ENCODE peak calls at places on chromosome 3, in ten cellular contexts. One of them, this sample, is unnamed.

GRCh38 chr3:63538912-63539311 is 113.6 kb upstream of the SNTN start:
- DNase-seq in mesendoderm: no peak
- DNase-seq in lower lobe of right lung: no peak
- DNase-seq in SJSA1: no peak
- DNase-seq in IMR-90: no peak
- DNase-seq in adrenal gland: no peak
- DNase-seq in CD8-positive, alpha-beta memory T cell: no peak
- DNase-seq in psoas muscle: no peak
- DNase-seq in CD4-positive, alpha-beta memory T cell: no peak
- DNase-seq in endodermal cell: no peak
- DNase-seq in this sample: no peak

GRCh38 chr3:48155122-48155521 is 33.1 kb downstream of the CDC25A start:
- DNase-seq in SJSA1: peak
- DNase-seq in psoas muscle: no peak
- DNase-seq in CD4-positive, alpha-beta memory T cell: no peak
- DNase-seq in mesendoderm: no peak
- DNase-seq in lower lobe of right lung: no peak
- DNase-seq in IMR-90: peak
- DNase-seq in endodermal cell: no peak
- DNase-seq in adrenal gland: peak
- DNase-seq in CD8-positive, alpha-beta memory T cell: no peak
- DNase-seq in this sample: no peak

GRCh38 chr3:109713288-109713687 is 375.9 kb upstream of the DPPA4 start:
- DNase-seq in IMR-90: no peak
- DNase-seq in endodermal cell: no peak
- DNase-seq in mesendoderm: no peak
- DNase-seq in psoas muscle: no peak
- DNase-seq in CD8-positive, alpha-beta memory T cell: no peak
- DNase-seq in lower lobe of right lung: no peak
- DNase-seq in CD4-positive, alpha-beta memory T cell: no peak
- DNase-seq in adrenal gland: no peak
- DNase-seq in SJSA1: no peak
- DNase-seq in this sample: no peak

GRCh38 chr3:54197509-54197908 is 75.2 kb downstream of the CACNA2D3 start:
- DNase-seq in endodermal cell: no peak
- DNase-seq in psoas muscle: no peak
- DNase-seq in adrenal gland: no peak
- DNase-seq in CD4-positive, alpha-beta memory T cell: no peak
- DNase-seq in lower lobe of right lung: no peak
- DNase-seq in IMR-90: no peak
- DNase-seq in SJSA1: no peak
- DNase-seq in CD8-positive, alpha-beta memory T cell: no peak
- DNase-seq in mesendoderm: peak
- DNase-seq in this sample: no peak

GRCh38 chr3:121759541-121760202 is 10.1 kb upstream of the GOLGB1 start:
- DNase-seq in lower lobe of right lung: no peak
- DNase-seq in IMR-90: no peak
- DNase-seq in CD4-positive, alpha-beta memory T cell: no peak
- DNase-seq in mesendoderm: no peak
- DNase-seq in CD8-positive, alpha-beta memory T cell: no peak
- DNase-seq in SJSA1: no peak
- DNase-seq in adrenal gland: no peak
- DNase-seq in psoas muscle: no peak
- DNase-seq in endodermal cell: no peak
- DNase-seq in this sample: no peak

GRCh38 chr3:69079269-69080159 is 651 bp downstream of the UBA3 start:
- DNase-seq in mesendoderm: peak
- DNase-seq in psoas muscle: peak
- DNase-seq in endodermal cell: peak
- DNase-seq in lower lobe of right lung: no peak
- DNase-seq in IMR-90: no peak
- DNase-seq in SJSA1: no peak
- DNase-seq in adrenal gland: peak
- DNase-seq in CD4-positive, alpha-beta memory T cell: no peak
- DNase-seq in CD8-positive, alpha-beta memory T cell: no peak
- DNase-seq in this sample: peak

GRCh38 chr3:176795897-176796296 is 401.4 kb downstream of the TBL1XR1 start:
- DNase-seq in mesendoderm: peak
- DNase-seq in IMR-90: no peak
- DNase-seq in adrenal gland: no peak
- DNase-seq in lower lobe of right lung: no peak
- DNase-seq in CD8-positive, alpha-beta memory T cell: no peak
- DNase-seq in endodermal cell: no peak
- DNase-seq in psoas muscle: no peak
- DNase-seq in SJSA1: peak
- DNase-seq in CD4-positive, alpha-beta memory T cell: no peak
- DNase-seq in this sample: no peak

GRCh38 chr3:10228248-10228950 is 19.9 kb upstream of the TATDN2 start:
- DNase-seq in endodermal cell: no peak
- DNase-seq in CD8-positive, alpha-beta memory T cell: no peak
- DNase-seq in mesendoderm: no peak
- DNase-seq in lower lobe of right lung: no peak
- DNase-seq in adrenal gland: no peak
- DNase-seq in IMR-90: no peak
- DNase-seq in psoas muscle: no peak
- DNase-seq in SJSA1: no peak
- DNase-seq in CD4-positive, alpha-beta memory T cell: no peak
- DNase-seq in this sample: no peak

DNA sequence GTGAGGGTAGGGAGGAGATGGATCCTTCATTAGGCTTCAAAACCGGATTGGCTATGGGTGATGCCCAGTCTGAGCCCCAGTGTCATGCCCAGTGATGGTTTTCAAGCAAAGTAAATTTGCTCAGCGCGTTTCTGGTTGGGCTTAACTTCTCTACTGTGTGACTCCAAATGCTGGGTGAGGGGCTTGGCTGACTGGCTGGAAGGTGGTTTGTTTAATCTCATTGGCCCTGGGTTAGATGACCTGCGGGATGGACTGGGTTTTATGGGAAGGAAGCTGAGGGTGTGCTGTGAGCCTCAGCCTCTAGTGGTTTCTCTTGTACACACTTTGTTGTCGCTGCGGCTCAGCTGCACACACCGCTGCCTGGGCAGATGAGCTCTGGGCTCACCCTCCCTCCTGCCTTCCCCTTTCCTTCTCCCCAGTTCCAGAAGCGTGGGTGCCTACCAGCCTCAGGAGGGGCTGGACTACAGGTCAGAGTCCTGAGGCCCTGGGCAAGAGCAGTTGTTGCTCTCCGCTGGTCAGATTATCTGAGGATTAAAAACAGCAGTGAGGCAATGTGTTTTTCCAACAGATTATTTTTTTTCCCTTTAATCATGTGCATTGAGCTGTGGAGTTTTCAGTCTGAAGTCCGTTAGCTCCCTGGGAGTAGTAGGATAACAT is 18.6 kb downstream of the PDIA5 start:
- DNase-seq in lower lobe of right lung: no peak
- DNase-seq in endodermal cell: peak
- DNase-seq in psoas muscle: no peak
- DNase-seq in CD8-positive, alpha-beta memory T cell: no peak
- DNase-seq in mesendoderm: peak
- DNase-seq in CD4-positive, alpha-beta memory T cell: no peak
- DNase-seq in adrenal gland: no peak
- DNase-seq in IMR-90: no peak
- DNase-seq in SJSA1: no peak
- DNase-seq in this sample: no peak
- H3K4me3 ChIP-seq in lower lobe of right lung: no peak
- H3K4me3 ChIP-seq in endodermal cell: no peak
- H3K4me3 ChIP-seq in psoas muscle: no peak
- H3K4me3 ChIP-seq in CD8-positive, alpha-beta memory T cell: no peak
- H3K4me3 ChIP-seq in mesendoderm: no peak
- H3K4me3 ChIP-seq in CD4-positive, alpha-beta memory T cell: no peak
- H3K4me3 ChIP-seq in adrenal gland: no peak
- H3K4me3 ChIP-seq in IMR-90: no peak
- H3K4me3 ChIP-seq in SJSA1: no peak
- H3K4me3 ChIP-seq in this sample: no peak

DNA sequence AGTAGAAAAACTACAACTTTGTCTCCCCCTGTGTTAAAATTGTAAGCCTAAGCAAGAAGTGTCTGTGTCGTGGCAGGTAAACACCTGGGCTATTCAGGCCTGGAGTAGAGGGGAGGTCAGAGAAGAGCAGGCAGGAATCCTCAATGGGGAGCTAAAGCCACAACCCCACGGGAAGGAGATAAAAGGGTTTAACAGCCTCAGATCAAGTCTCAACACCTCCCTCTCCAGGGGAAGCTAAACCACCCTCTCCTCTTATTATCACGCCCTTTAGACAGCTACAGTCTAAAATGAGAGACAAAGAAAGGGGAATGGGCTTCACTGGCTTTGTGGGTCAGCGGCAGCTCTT is 11.6 kb downstream of the ETV5 start:
- DNase-seq in IMR-90: no peak
- DNase-seq in psoas muscle: no peak
- DNase-seq in endodermal cell: no peak
- DNase-seq in mesendoderm: no peak
- DNase-seq in adrenal gland: no peak
- DNase-seq in SJSA1: no peak
- DNase-seq in lower lobe of right lung: no peak
- DNase-seq in CD4-positive, alpha-beta memory T cell: no peak
- DNase-seq in CD8-positive, alpha-beta memory T cell: no peak
- DNase-seq in this sample: no peak
- H3K4me3 ChIP-seq in IMR-90: no peak
- H3K4me3 ChIP-seq in psoas muscle: peak
- H3K4me3 ChIP-seq in endodermal cell: peak
- H3K4me3 ChIP-seq in mesendoderm: no peak
- H3K4me3 ChIP-seq in adrenal gland: no peak
- H3K4me3 ChIP-seq in SJSA1: peak
- H3K4me3 ChIP-seq in lower lobe of right lung: peak
- H3K4me3 ChIP-seq in CD4-positive, alpha-beta memory T cell: no peak
- H3K4me3 ChIP-seq in CD8-positive, alpha-beta memory T cell: no peak
- H3K4me3 ChIP-seq in this sample: no peak

GRCh38 chr3:197595470-197596185 is 39.9 kb upstream of the BDH1 start:
- DNase-seq in CD8-positive, alpha-beta memory T cell: no peak
- DNase-seq in adrenal gland: no peak
- DNase-seq in endodermal cell: no peak
- DNase-seq in mesendoderm: no peak
- DNase-seq in psoas muscle: no peak
- DNase-seq in SJSA1: no peak
- DNase-seq in lower lobe of right lung: no peak
- DNase-seq in CD4-positive, alpha-beta memory T cell: no peak
- DNase-seq in IMR-90: no peak
- DNase-seq in this sample: no peak

GRCh38 chr3:197600796-197601565 is 45.2 kb upstream of the BDH1 start:
- DNase-seq in psoas muscle: no peak
- DNase-seq in mesendoderm: no peak
- DNase-seq in SJSA1: peak
- DNase-seq in CD4-positive, alpha-beta memory T cell: no peak
- DNase-seq in CD8-positive, alpha-beta memory T cell: no peak
- DNase-seq in IMR-90: peak
- DNase-seq in lower lobe of right lung: no peak
- DNase-seq in endodermal cell: no peak
- DNase-seq in adrenal gland: peak
- DNase-seq in this sample: no peak

GRCh38 chr3:197597335-197597734 is 41.6 kb upstream of the BDH1 start:
- DNase-seq in adrenal gland: no peak
- DNase-seq in SJSA1: no peak
- DNase-seq in CD4-positive, alpha-beta memory T cell: no peak
- DNase-seq in lower lobe of right lung: no peak
- DNase-seq in mesendoderm: no peak
- DNase-seq in IMR-90: no peak
- DNase-seq in psoas muscle: no peak
- DNase-seq in endodermal cell: no peak
- DNase-seq in CD8-positive, alpha-beta memory T cell: no peak
- DNase-seq in this sample: no peak

GRCh38 chr3:197598404-197598980 is 42.7 kb upstream of the BDH1 start:
- DNase-seq in endodermal cell: no peak
- DNase-seq in psoas muscle: no peak
- DNase-seq in lower lobe of right lung: no peak
- DNase-seq in SJSA1: no peak
- DNase-seq in CD4-positive, alpha-beta memory T cell: no peak
- DNase-seq in mesendoderm: no peak
- DNase-seq in IMR-90: no peak
- DNase-seq in adrenal gland: no peak
- DNase-seq in CD8-positive, alpha-beta memory T cell: no peak
- DNase-seq in this sample: no peak

GRCh38 chr3:197599089-197599765 is 43.5 kb upstream of the BDH1 start:
- DNase-seq in endodermal cell: peak
- DNase-seq in adrenal gland: peak
- DNase-seq in mesendoderm: peak
- DNase-seq in SJSA1: peak
- DNase-seq in IMR-90: peak
- DNase-seq in CD4-positive, alpha-beta memory T cell: peak
- DNase-seq in psoas muscle: peak
- DNase-seq in lower lobe of right lung: peak
- DNase-seq in CD8-positive, alpha-beta memory T cell: peak
- DNase-seq in this sample: peak
- H3K4me3 ChIP-seq in endodermal cell: no peak
- H3K4me3 ChIP-seq in adrenal gland: no peak
- H3K4me3 ChIP-seq in mesendoderm: no peak
- H3K4me3 ChIP-seq in SJSA1: no peak
- H3K4me3 ChIP-seq in IMR-90: no peak
- H3K4me3 ChIP-seq in CD4-positive, alpha-beta memory T cell: no peak
- H3K4me3 ChIP-seq in psoas muscle: no peak
- H3K4me3 ChIP-seq in lower lobe of right lung: no peak
- H3K4me3 ChIP-seq in CD8-positive, alpha-beta memory T cell: no peak
- H3K4me3 ChIP-seq in this sample: no peak

GRCh38 chr3:29696311-29696710 is 415.4 kb downstream of the RBMS3 start:
- DNase-seq in IMR-90: no peak
- DNase-seq in mesendoderm: no peak
- DNase-seq in adrenal gland: no peak
- DNase-seq in SJSA1: no peak
- DNase-seq in CD4-positive, alpha-beta memory T cell: no peak
- DNase-seq in lower lobe of right lung: no peak
- DNase-seq in endodermal cell: no peak
- DNase-seq in CD8-positive, alpha-beta memory T cell: no peak
- DNase-seq in psoas muscle: no peak
- DNase-seq in this sample: no peak
- H3K4me3 ChIP-seq in IMR-90: no peak
- H3K4me3 ChIP-seq in mesendoderm: no peak
- H3K4me3 ChIP-seq in adrenal gland: no peak
- H3K4me3 ChIP-seq in SJSA1: no peak
- H3K4me3 ChIP-seq in CD4-positive, alpha-beta memory T cell: no peak
- H3K4me3 ChIP-seq in lower lobe of right lung: no peak
- H3K4me3 ChIP-seq in endodermal cell: no peak
- H3K4me3 ChIP-seq in CD8-positive, alpha-beta memory T cell: no peak
- H3K4me3 ChIP-seq in psoas muscle: no peak
- H3K4me3 ChIP-seq in this sample: no peak